ENCODE peak calls at places on chromosomes 7 and 10, in eight cellular contexts. R is effector memory CD4-positive, alpha-beta T cell; Q is Right ventricle myocardium superior; L is AG09319; X is activated CD8-positive, alpha-beta memory T cell treated with anti-CD3 and anti-CD28 coated beads, Interleukin-2, amount 50 U/mL, for 48 hours; N is omental fat pad; H is T-cell; J is left cardiac atrium. S is an unnamed sample.

GRCh38 chr10:61197022-61197421 is 253.0 kb upstream of the RHOBTB1 start:
- DNase-seq in J (no peak), X (no peak), Q (no peak), L (no peak), R (no peak), H (no peak), N (no peak), S (no peak)

GRCh38 chr10:15739437-15739970 is 19.8 kb upstream of the ITGA8 start:
- DNase-seq in X (no peak), L (no peak), H (no peak), Q (no peak), J (no peak), R (no peak), N (no peak), S (no peak)

GRCh38 chr7:64498270-64498669 is 64.6 kb downstream of the ZNF680 start:
- DNase-seq in J (no peak), L (no peak), N (no peak), H (no peak), Q (no peak), R (no peak), X (no peak), S (no peak)

GRCh38 chr7:44976746-44977196 is 2.0 kb downstream of the MYO1G start:
- DNase-seq in X (no peak), J (peak), L (no peak), Q (no peak), R (no peak), N (no peak), H (no peak), S (no peak)

GRCh38 chr7:127514499-127514898 is 70.9 kb downstream of the GCC1 start:
- DNase-seq in H (peak), Q (no peak), R (no peak), X (no peak), L (no peak), J (no peak), N (no peak), S (no peak)

GRCh38 chr10:36172054-36172531 is 530.0 kb upstream of the FZD8 start:
- DNase-seq in J (no peak), H (no peak), R (no peak), L (no peak), X (no peak), Q (no peak), N (no peak), S (no peak)

GRCh38 chr7:49583440-49583839 is 190.0 kb upstream of the VWC2 start:
- DNase-seq in H (no peak), N (no peak), L (no peak), X (no peak), Q (no peak), J (no peak), R (no peak), S (no peak)

GRCh38 chr7:107680478-107680877 is 19.9 kb downstream of the SLC26A4 start:
- DNase-seq in H (no peak), X (no peak), R (no peak), N (no peak), J (no peak), L (no peak), Q (no peak), S (no peak)

GRCh38 chr10:21437770-21438382 is 87.6 kb downstream of the SKIDA1 start:
- DNase-seq in N (no peak), X (no peak), L (no peak), H (no peak), Q (no peak), R (no peak), J (no peak), S (no peak)

GRCh38 chr7:138480527-138480926 is 20.5 kb downstream of the TRIM24 start:
- DNase-seq in N (no peak), L (no peak), R (no peak), H (no peak), Q (no peak), J (no peak), X (no peak), S (no peak)

GRCh38 chr7:111531993-111532392 is 30.3 kb downstream of the IMMP2L start:
- DNase-seq in X (no peak), L (no peak), R (no peak), Q (no peak), H (no peak), J (no peak), N (no peak), S (no peak)

GRCh38 chr7:80428161-80429054 is 83.5 kb downstream of the GNAT3 start:
- DNase-seq in J (no peak), Q (no peak), R (no peak), N (no peak), X (no peak), L (no peak), H (no peak), S (no peak)

GRCh38 chr7:74587435-74588126 is 69.9 kb upstream of the GTF2I start:
- DNase-seq in L (peak), J (peak), R (no peak), Q (peak), H (no peak), N (peak), X (no peak), S (peak)

GRCh38 chr10:64209574-64209973 is 688.4 kb downstream of the REEP3 start:
- DNase-seq in R (no peak), Q (no peak), J (peak), N (no peak), L (no peak), H (no peak), X (no peak), S (no peak)